ENCODE peak calls at places on chromosomes 13 and 19, in nine cellular contexts. One of them, this sample, is unnamed.

GRCh38 chr13:98445340-98446233 is 131.3 kb downstream of the STK24 start:
- DNase-seq in spleen: peak; percentile 93
- DNase-seq in uterus: peak; percentile 76
- DNase-seq in A549: peak; percentile 51
- DNase-seq in body of pancreas: peak; percentile 64
- DNase-seq in esophagus squamous epithelium: no peak
- DNase-seq in H1: peak; percentile 96
- DNase-seq in testis: peak; percentile 77
- DNase-seq in Peyer's patch: peak; percentile 79
- DNase-seq in this sample: peak; percentile 68

GRCh38 chr19:6062274-6062673 is 48.0 kb downstream of the RFX2 start:
- DNase-seq in spleen: no peak
- DNase-seq in uterus: peak; percentile 61
- DNase-seq in A549: no peak
- DNase-seq in body of pancreas: peak; percentile 73
- DNase-seq in esophagus squamous epithelium: no peak
- DNase-seq in H1: no peak
- DNase-seq in testis: peak; percentile 29
- DNase-seq in Peyer's patch: peak; percentile 15
- DNase-seq in this sample: peak; percentile 25

GRCh38 chr13:39263531-39263930 is 225.3 kb downstream of the NHLRC3 start:
- DNase-seq in spleen: no peak
- DNase-seq in uterus: no peak
- DNase-seq in A549: no peak
- DNase-seq in body of pancreas: no peak
- DNase-seq in esophagus squamous epithelium: no peak
- DNase-seq in H1: no peak
- DNase-seq in testis: no peak
- DNase-seq in Peyer's patch: no peak
- DNase-seq in this sample: no peak

GRCh38 chr13:38384171-38384570 is 34.5 kb downstream of the UFM1 start:
- DNase-seq in spleen: no peak
- DNase-seq in uterus: no peak
- DNase-seq in A549: no peak
- DNase-seq in body of pancreas: no peak
- DNase-seq in esophagus squamous epithelium: no peak
- DNase-seq in H1: no peak
- DNase-seq in testis: no peak
- DNase-seq in Peyer's patch: no peak
- DNase-seq in this sample: no peak

GRCh38 chr19:8321760-8322637 is 703 bp downstream of the RPS28 start:
- DNase-seq in spleen: no peak
- DNase-seq in uterus: no peak
- DNase-seq in A549: no peak
- DNase-seq in body of pancreas: no peak
- DNase-seq in esophagus squamous epithelium: no peak
- DNase-seq in H1: no peak
- DNase-seq in testis: no peak
- DNase-seq in Peyer's patch: no peak
- DNase-seq in this sample: peak; percentile 36

GRCh38 chr19:7442423-7442822 is 46.4 kb downstream of the PEX11G start:
- DNase-seq in spleen: no peak
- DNase-seq in uterus: peak; percentile 27
- DNase-seq in A549: no peak
- DNase-seq in body of pancreas: no peak
- DNase-seq in esophagus squamous epithelium: no peak
- DNase-seq in H1: no peak
- DNase-seq in testis: peak; percentile 39
- DNase-seq in Peyer's patch: no peak
- DNase-seq in this sample: no peak

GRCh38 chr13:99403458-99403971 is 96.3 kb upstream of the GPR183 start:
- DNase-seq in spleen: no peak
- DNase-seq in uterus: no peak
- DNase-seq in A549: no peak
- DNase-seq in body of pancreas: no peak
- DNase-seq in esophagus squamous epithelium: no peak
- DNase-seq in H1: no peak
- DNase-seq in testis: no peak
- DNase-seq in Peyer's patch: no peak
- DNase-seq in this sample: no peak

GRCh38 chr19:52226652-52227051 is 36.8 kb downstream of the PPP2R1A start:
- DNase-seq in spleen: no peak
- DNase-seq in uterus: no peak
- DNase-seq in A549: no peak
- DNase-seq in body of pancreas: no peak
- DNase-seq in esophagus squamous epithelium: no peak
- DNase-seq in H1: no peak
- DNase-seq in testis: no peak
- DNase-seq in Peyer's patch: no peak
- DNase-seq in this sample: no peak

GRCh38 chr19:7349231-7349591 is 474 bp downstream of the ARHGEF18 start:
- DNase-seq in spleen: peak; percentile 78
- DNase-seq in uterus: no peak
- DNase-seq in A549: no peak
- DNase-seq in body of pancreas: no peak
- DNase-seq in esophagus squamous epithelium: no peak
- DNase-seq in H1: no peak
- DNase-seq in testis: no peak
- DNase-seq in Peyer's patch: no peak
- DNase-seq in this sample: no peak

GRCh38 chr19:38695319-38695683 is 47.9 kb downstream of the ACTN4 start:
- DNase-seq in spleen: no peak
- DNase-seq in uterus: no peak
- DNase-seq in A549: no peak
- DNase-seq in body of pancreas: no peak
- DNase-seq in esophagus squamous epithelium: no peak
- DNase-seq in H1: no peak
- DNase-seq in testis: no peak
- DNase-seq in Peyer's patch: no peak
- DNase-seq in this sample: no peak

GRCh38 chr13:81487151-81487550 is 1146.2 kb upstream of the SPRY2 start:
- DNase-seq in spleen: no peak
- DNase-seq in uterus: no peak
- DNase-seq in A549: peak; percentile 50
- DNase-seq in body of pancreas: peak; percentile 31
- DNase-seq in esophagus squamous epithelium: no peak
- DNase-seq in H1: peak; percentile 51
- DNase-seq in testis: peak; percentile 36
- DNase-seq in Peyer's patch: no peak
- DNase-seq in this sample: no peak

GRCh38 chr13:113192902-113193301 is 15.6 kb downstream of the PCID2 start:
- DNase-seq in spleen: no peak
- DNase-seq in uterus: no peak
- DNase-seq in A549: no peak
- DNase-seq in body of pancreas: no peak
- DNase-seq in esophagus squamous epithelium: no peak
- DNase-seq in H1: no peak
- DNase-seq in testis: no peak
- DNase-seq in Peyer's patch: no peak
- DNase-seq in this sample: no peak

GRCh38 chr13:38979891-38980627 is 10.6 kb downstream of the STOML3 start:
- DNase-seq in spleen: no peak
- DNase-seq in uterus: peak; percentile 19
- DNase-seq in A549: no peak
- DNase-seq in body of pancreas: peak; percentile 80
- DNase-seq in esophagus squamous epithelium: no peak
- DNase-seq in H1: no peak
- DNase-seq in testis: peak; percentile 64
- DNase-seq in Peyer's patch: no peak
- DNase-seq in this sample: no peak

GRCh38 chr19:55418185-55418584 is 10.6 kb upstream of the UBE2S start:
- DNase-seq in spleen: no peak
- DNase-seq in uterus: no peak
- DNase-seq in A549: peak; percentile 88
- DNase-seq in body of pancreas: peak; percentile 75
- DNase-seq in esophagus squamous epithelium: no peak
- DNase-seq in H1: peak; percentile 71
- DNase-seq in testis: peak; percentile 75
- DNase-seq in Peyer's patch: peak; percentile 40
- DNase-seq in this sample: peak; percentile 69

GRCh38 chr13:51057931-51058330 is 53.1 kb downstream of the C13orf42 start:
- DNase-seq in spleen: no peak
- DNase-seq in uterus: no peak
- DNase-seq in A549: no peak
- DNase-seq in body of pancreas: no peak
- DNase-seq in esophagus squamous epithelium: no peak
- DNase-seq in H1: no peak
- DNase-seq in testis: no peak
- DNase-seq in Peyer's patch: no peak
- DNase-seq in this sample: no peak

GRCh38 chr19:13437919-13438618 is 68.2 kb downstream of the CACNA1A start:
- DNase-seq in spleen: no peak
- DNase-seq in uterus: no peak
- DNase-seq in A549: no peak
- DNase-seq in body of pancreas: no peak
- DNase-seq in esophagus squamous epithelium: no peak
- DNase-seq in H1: no peak
- DNase-seq in testis: no peak
- DNase-seq in Peyer's patch: no peak
- DNase-seq in this sample: no peak

GRCh38 chr19:13436352-13436751 is 69.9 kb downstream of the CACNA1A start:
- DNase-seq in spleen: no peak
- DNase-seq in uterus: no peak
- DNase-seq in A549: no peak
- DNase-seq in body of pancreas: no peak
- DNase-seq in esophagus squamous epithelium: no peak
- DNase-seq in H1: no peak
- DNase-seq in testis: no peak
- DNase-seq in Peyer's patch: no peak
- DNase-seq in this sample: no peak

DNA sequence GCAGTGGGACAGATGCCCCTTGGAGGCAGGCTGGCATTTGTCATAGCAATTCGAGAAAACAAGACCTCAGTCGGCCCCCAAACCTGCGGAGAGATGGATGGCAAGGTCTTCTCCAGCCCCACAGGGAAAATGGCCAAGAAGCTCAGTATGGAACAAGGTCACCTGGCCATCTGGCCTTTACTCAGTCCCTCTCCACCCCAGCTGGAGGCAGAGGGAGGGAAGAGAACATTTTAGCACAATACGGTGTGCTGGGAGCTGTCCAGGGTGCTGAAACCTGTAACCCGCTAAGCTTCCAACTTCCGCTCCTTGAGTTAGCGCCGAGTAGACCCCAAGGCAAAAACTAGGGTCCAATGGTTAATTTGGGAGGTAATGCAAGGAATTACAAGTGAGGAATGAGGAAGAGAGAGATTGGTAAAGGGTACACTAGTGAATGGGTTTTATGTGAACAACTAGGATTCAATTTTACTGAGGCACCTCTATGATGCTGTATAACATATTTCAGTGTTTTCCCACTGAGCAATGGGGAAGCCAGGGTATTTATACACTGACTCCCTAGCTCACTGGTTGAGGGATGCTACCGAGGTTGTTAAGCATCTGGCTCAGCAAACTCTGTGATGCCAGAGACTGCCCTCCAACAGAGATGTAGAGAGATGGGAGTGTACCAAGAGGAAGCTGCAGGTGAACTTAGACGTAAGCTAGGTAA is 64.3 kb downstream of the CACNA1A start:
- DNase-seq in spleen: no peak
- DNase-seq in uterus: no peak
- DNase-seq in A549: peak; percentile 21
- DNase-seq in body of pancreas: peak; percentile 8
- DNase-seq in esophagus squamous epithelium: no peak
- DNase-seq in H1: peak; percentile 85
- DNase-seq in testis: peak; percentile 57
- DNase-seq in Peyer's patch: no peak
- DNase-seq in this sample: peak; percentile 5
- TF ChIP-seq POLR2A in spleen: no peak
- TF ChIP-seq POLR2A in uterus: no peak
- TF ChIP-seq POLR2A in A549: no peak
- TF ChIP-seq POLR2A in body of pancreas: no peak
- TF ChIP-seq POLR2A in esophagus squamous epithelium: no peak
- TF ChIP-seq POLR2A in H1: no peak
- TF ChIP-seq POLR2A in testis: no peak
- TF ChIP-seq POLR2A in Peyer's patch: no peak
- TF ChIP-seq POLR2A in this sample: no peak

DNA sequence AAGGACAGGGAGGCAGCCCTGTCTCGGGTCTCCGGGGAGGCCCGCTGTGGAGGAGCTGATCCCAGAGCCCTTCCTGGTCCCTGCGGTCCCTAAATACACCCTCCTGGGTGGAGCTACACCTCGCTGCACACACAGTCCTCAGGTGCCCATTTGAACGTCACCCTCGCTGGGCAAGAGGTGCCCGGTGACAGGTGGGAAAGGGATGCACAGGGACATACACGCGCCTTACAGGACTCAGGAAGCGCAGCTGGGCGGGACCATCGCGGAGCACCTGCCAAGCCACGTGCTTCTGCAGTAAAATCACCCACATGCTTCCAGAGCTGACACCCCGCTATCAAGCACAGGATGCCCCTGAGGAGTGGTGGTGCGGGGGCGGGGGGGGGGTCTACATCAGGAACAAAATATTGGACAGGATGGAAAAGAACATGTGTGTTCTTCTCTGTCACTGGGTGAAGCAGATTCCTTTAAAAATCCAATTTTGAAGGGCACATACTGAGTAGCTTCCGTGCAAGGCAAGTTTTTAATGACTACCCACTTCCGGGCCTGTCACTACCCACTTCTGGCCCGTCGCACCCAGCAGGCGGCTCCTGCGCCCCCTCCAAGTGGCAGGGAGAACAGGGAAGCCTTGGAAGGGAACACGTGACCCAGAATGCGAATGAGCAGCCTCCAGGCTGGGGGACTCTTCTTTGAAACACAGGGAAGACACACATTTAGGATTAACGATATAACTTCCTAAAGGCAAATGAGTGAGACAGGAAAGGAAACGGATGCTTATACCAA is 78.9 kb downstream of the COL4A1 start:
- DNase-seq in spleen: no peak
- DNase-seq in uterus: no peak
- DNase-seq in A549: no peak
- DNase-seq in body of pancreas: no peak
- DNase-seq in esophagus squamous epithelium: no peak
- DNase-seq in H1: no peak
- DNase-seq in testis: no peak
- DNase-seq in Peyer's patch: no peak
- DNase-seq in this sample: no peak
- H3K27ac ChIP-seq in spleen: peak overlapping the region; percentile 74
- H3K27ac ChIP-seq in uterus: peak overlapping the region; percentile 4
- H3K27ac ChIP-seq in A549: no peak overlapping the region
- H3K27ac ChIP-seq in body of pancreas: no peak overlapping the region
- H3K27ac ChIP-seq in esophagus squamous epithelium: peak overlapping the region; percentile 31
- H3K27ac ChIP-seq in H1: no peak overlapping the region
- H3K27ac ChIP-seq in testis: no peak overlapping the region
- H3K27ac ChIP-seq in Peyer's patch: no peak overlapping the region
- H3K27ac ChIP-seq in this sample: no peak overlapping the region

GRCh38 chr19:49987159-49987698 is 26.3 kb upstream of the SIGLEC11 start:
- DNase-seq in spleen: peak; percentile 90
- DNase-seq in uterus: peak; percentile 84
- DNase-seq in A549: peak; percentile 89
- DNase-seq in body of pancreas: peak; percentile 95
- DNase-seq in esophagus squamous epithelium: peak; percentile 33
- DNase-seq in H1: peak; percentile 94
- DNase-seq in testis: peak; percentile 96
- DNase-seq in Peyer's patch: peak; percentile 64
- DNase-seq in this sample: peak; percentile 87
- TF ChIP-seq POLR2A in spleen: no peak
- TF ChIP-seq POLR2A in uterus: no peak
- TF ChIP-seq POLR2A in A549: no peak
- TF ChIP-seq POLR2A in body of pancreas: no peak
- TF ChIP-seq POLR2A in esophagus squamous epithelium: no peak
- TF ChIP-seq POLR2A in H1: no peak
- TF ChIP-seq POLR2A in testis: no peak
- TF ChIP-seq POLR2A in Peyer's patch: no peak
- TF ChIP-seq POLR2A in this sample: no peak

GRCh38 chr13:23679214-23679613 is 109.0 kb downstream of the TNFRSF19 start:
- DNase-seq in spleen: no peak
- DNase-seq in uterus: no peak
- DNase-seq in A549: peak; percentile 15
- DNase-seq in body of pancreas: peak; percentile 33
- DNase-seq in esophagus squamous epithelium: no peak
- DNase-seq in H1: no peak
- DNase-seq in testis: no peak
- DNase-seq in Peyer's patch: no peak
- DNase-seq in this sample: no peak
- H3K27ac ChIP-seq in spleen: no peak overlapping the region
- H3K27ac ChIP-seq in uterus: no peak overlapping the region
- H3K27ac ChIP-seq in A549: peak overlapping the region; percentile 26
- H3K27ac ChIP-seq in body of pancreas: peak overlapping the region; percentile 77
- H3K27ac ChIP-seq in esophagus squamous epithelium: no peak overlapping the region
- H3K27ac ChIP-seq in H1: no peak overlapping the region
- H3K27ac ChIP-seq in testis: no peak overlapping the region
- H3K27ac ChIP-seq in Peyer's patch: no peak overlapping the region
- H3K27ac ChIP-seq in this sample: no peak overlapping the region

This sample was measured in thyroid gland.